ENCODE peak calls at places on chromosome 17, in seven cellular contexts. R, F, U, G, K, B and M are unnamed samples.

GRCh38 chr17:36935681-36936454 is 1.4 kb upstream of the LHX1 start:
- DNase-seq in R (no peak), F (no peak), U (no peak), G (no peak), K (no peak), B (peak), M (no peak)

GRCh38 chr17:35051183-35051578 is 12.3 kb downstream of the RFFL start:
- DNase-seq in R (no peak), F (peak), U (no peak), G (no peak), K (no peak), B (no peak), M (no peak)

GRCh38 chr17:58318627-58319180 is 9.9 kb downstream of the TSPOAP1 start:
- DNase-seq in R (no peak), F (no peak), U (no peak), G (no peak), K (no peak), B (no peak), M (no peak)

GRCh38 chr17:79220201-79220714 is 145.6 kb downstream of the ENGASE start:
- DNase-seq in R (no peak), F (no peak), U (no peak), G (no peak), K (no peak), B (peak), M (no peak)

GRCh38 chr17:74042241-74042640 is 161.2 kb upstream of the RPL38 start:
- DNase-seq in R (no peak), F (no peak), U (no peak), G (no peak), K (no peak), B (no peak), M (no peak)

GRCh38 chr17:49343273-49343672 is 18.8 kb downstream of the ZNF652 start:
- DNase-seq in R (no peak), F (peak), U (no peak), G (no peak), K (no peak), B (no peak), M (peak)

GRCh38 chr17:40777971-40778370 is 4.4 kb downstream of the KRT27 start:
- DNase-seq in R (no peak), F (no peak), U (no peak), G (no peak), K (no peak), B (no peak), M (no peak)

GRCh38 chr17:40062347-40063033 is at the start of gene THRA:
- DNase-seq in R (peak), F (peak), U (peak), G (peak), K (peak), B (peak), M (peak)

GRCh38 chr17:70254735-70255460 is 85.6 kb downstream of the KCNJ2 start:
- DNase-seq in R (no peak), F (peak), U (no peak), G (no peak), K (no peak), B (no peak), M (no peak)

GRCh38 chr17:15332338-15332737 is 9.1 kb downstream of the TEKT3 start:
- DNase-seq in R (no peak), F (no peak), U (no peak), G (no peak), K (no peak), B (peak), M (no peak)

GRCh38 chr17:55285340-55286301 is 20.9 kb downstream of the HLF start:
- DNase-seq in R (peak), F (peak), U (no peak), G (peak), K (no peak), B (no peak), M (no peak)

GRCh38 chr17:35630530-35631148 is 43.5 kb downstream of the AP2B1 start:
- DNase-seq in R (no peak), F (peak), U (no peak), G (no peak), K (no peak), B (no peak), M (no peak)